ENCODE peak calls at places on chromosomes 16 and 17, in eight cellular contexts. U, Z, Y, W, A, C, S and E are unnamed samples.

GRCh38 chr17:79645022-79645776 is 34.3 kb upstream of the RBFOX3 start:
- DNase-seq in Y (peak), A (no peak), Z (no peak), C (no peak), W (peak), U (no peak), S (no peak), E (peak)

GRCh38 chr17:64148017-64148631 is 18.2 kb upstream of the ERN1 start:
- DNase-seq in U (peak), Z (peak), Y (no peak), W (peak), S (no peak), C (no peak), A (peak), E (no peak)

GRCh38 chr17:63476494-63476856 is 386 bp upstream of the ACE start:
- DNase-seq in U (no peak), Y (no peak), S (no peak), C (peak), W (peak), A (no peak), Z (no peak), E (peak)

GRCh38 chr16:1538804-1539520 is 5.5 kb downstream of the TMEM204 start:
- DNase-seq in S (no peak), W (peak), A (no peak), Y (no peak), U (peak), Z (no peak), C (no peak), E (no peak)

GRCh38 chr16:7513429-7513828 is 180.8 kb downstream of the RBFOX1 start:
- DNase-seq in S (no peak), C (no peak), Z (no peak), U (peak), Y (no peak), A (no peak), W (peak), E (no peak)

GRCh38 chr16:2490190-2491105 is 15.5 kb downstream of the TBC1D24 start:
- DNase-seq in W (no peak), U (no peak), Z (no peak), A (no peak), S (no peak), Y (no peak), C (no peak), E (no peak)

GRCh38 chr17:40448213-40448638 is 5.0 kb downstream of the IGFBP4 start:
- DNase-seq in U (no peak), C (no peak), Y (peak), A (peak), W (no peak), S (no peak), Z (peak), E (no peak)

GRCh38 chr16:73020409-73020884 is 27.5 kb downstream of the ZFHX3 start:
- DNase-seq in U (peak), Y (peak), Z (peak), C (no peak), W (peak), S (peak), A (peak), E (no peak)

GRCh38 chr17:81194941-81195901 is 27.5 kb downstream of the CEP131 start:
- DNase-seq in Z (no peak), C (no peak), U (no peak), A (no peak), S (peak), Y (no peak), W (no peak), E (no peak)

GRCh38 chr17:61075988-61076387 is 323.7 kb upstream of the TBX2 start:
- DNase-seq in U (no peak), A (no peak), C (no peak), S (no peak), W (no peak), Z (no peak), Y (no peak), E (no peak)

GRCh38 chr17:15935891-15936290 is 9.0 kb upstream of the ADORA2B start:
- DNase-seq in W (no peak), U (no peak), S (no peak), Y (no peak), Z (no peak), A (no peak), C (no peak), E (no peak)

GRCh38 chr16:1614226-1615102 is 2.3 kb downstream of the CRAMP1 start:
- DNase-seq in W (peak), Y (peak), A (peak), C (peak), U (no peak), S (peak), Z (no peak), E (no peak)

GRCh38 chr17:73641779-73642580 is 2.3 kb downstream of the SDK2 start:
- DNase-seq in S (no peak), Y (no peak), C (peak), W (peak), A (no peak), Z (no peak), U (no peak), E (no peak)

DNA sequence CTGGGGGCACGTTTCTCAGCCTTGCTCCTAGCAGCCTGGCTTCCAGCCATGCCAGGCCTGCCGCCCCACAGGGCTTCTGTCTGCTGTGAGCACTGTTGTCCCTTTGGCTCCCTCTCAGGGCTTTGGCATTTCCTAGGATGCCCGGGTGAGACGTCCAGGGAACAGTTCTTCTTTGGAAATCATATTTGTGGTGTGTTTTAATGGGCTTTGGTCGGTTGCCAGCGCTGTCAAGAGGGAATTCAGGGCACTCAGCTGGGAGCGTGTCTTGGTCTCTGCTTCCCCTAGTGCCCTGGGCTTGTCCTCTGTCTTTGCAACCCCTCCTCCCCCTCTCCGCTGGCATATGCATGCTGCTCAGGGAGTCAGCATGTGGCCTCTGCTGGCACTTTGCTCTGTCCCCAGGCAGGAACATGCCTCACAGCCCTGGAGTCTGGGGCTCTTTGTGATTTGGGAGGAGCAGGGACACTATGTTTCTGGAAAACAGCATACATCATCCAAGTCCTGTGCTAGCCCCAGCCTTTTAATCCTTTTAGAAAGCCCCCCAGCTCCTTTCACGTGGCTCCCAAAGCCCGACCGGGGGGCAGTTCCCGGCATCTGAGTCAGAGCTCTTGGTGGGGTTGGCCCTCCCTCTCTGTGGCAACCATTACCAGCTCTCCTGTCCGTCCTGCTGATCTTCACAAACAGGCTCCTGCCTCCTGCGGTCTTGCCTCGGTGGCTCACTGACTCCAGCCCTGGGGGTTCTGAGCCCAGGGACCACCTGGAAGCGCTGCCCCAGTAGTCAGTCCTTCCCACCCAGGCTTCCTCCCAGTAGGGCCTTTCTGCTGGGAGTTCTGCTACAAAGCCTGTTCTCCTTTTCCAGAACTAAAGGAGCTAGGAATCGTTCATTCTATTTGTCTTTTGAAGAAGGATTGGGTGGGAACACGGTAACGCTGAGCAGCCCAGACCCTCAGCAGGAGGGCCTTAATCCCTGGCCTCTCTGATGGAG is 26.7 kb downstream of the SAP30BP start:
- DNase-seq in U (peak), S (peak), A (peak), Y (peak), W (peak), Z (peak), C (no peak), E (no peak)
- TF ChIP-seq CTCF in U (no peak), S (no peak), A (no peak), Y (no peak), W (no peak), Z (no peak), C (no peak), E (no peak)

DNA sequence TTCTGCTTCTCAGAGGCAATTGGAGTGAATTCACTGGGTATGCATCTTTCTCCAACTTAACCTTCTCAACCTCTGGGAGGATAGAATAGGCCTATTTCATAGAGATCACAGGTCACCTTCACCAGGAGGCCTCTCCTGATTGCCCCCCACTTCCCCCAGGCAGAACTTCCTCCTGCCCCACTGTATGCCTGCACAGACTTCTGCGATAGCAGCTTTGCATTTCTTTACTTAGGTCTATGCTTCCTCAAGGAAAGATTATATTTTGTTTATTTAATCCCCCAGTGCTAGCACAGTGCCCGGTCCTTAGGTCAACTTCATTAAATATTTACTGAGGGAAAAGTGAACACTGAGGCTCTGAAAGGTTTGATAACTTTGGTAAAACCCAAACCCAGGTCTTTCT is 19.9 kb downstream of the MYO18A start:
- DNase-seq in Y (no peak), W (no peak), Z (no peak), A (no peak), U (no peak), S (no peak), C (no peak), E (no peak)
- TF ChIP-seq CTCF in Y (no peak), W (no peak), Z (no peak), A (no peak), U (no peak), S (no peak), C (no peak), E (no peak)

DNA sequence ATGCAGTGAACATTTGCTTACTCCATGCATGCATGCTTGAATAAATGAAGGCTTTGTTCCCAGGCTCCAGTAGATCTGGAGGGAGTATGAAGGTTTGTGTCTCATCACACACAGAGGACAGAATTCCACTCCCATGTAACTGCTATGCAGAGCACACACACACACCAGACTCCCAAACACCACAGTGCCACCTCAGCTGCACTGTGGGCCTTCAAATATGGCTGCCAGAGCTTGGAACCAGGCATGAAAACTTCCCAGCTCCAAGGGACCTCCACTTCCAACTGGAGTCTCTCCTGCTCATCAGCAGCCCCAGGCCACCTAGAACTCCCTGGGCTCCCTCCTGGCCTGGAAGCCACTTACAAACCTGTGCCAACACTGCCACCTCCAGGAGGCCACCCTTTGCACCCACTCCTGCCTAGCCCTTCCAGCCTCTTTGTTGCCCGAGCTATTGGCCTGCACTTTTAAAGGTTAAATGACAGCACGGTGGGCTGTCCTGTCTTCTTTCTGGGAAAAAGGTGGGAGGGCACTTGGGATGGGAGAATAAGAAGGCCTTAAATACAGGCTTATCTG is 151.2 kb downstream of the ZNF423 start:
- DNase-seq in U (no peak), A (peak), Y (no peak), C (no peak), Z (peak), S (no peak), W (peak), E (no peak)
- TF ChIP-seq CTCF in U (no peak), A (no peak), Y (no peak), C (no peak), Z (peak), S (no peak), W (peak), E (no peak)

DNA sequence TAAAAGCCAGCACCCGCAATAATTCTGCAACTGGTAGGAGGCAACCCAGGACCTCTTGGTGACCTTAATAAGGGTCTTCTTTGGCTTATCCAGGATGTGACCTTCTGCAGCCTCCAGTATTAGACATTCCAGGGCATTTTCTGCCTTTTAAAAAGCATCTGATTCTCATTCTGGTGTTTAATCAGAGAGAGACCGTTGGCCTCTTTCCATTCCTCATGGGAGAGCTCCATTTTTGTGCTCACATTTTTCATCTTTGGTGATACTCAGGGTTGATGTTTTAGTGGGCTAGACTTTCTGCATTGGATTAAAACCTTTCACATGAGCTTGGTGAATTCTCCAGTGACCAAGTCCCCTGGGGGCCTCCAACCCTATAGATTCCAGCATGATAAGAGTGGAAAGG is 150.2 kb upstream of the CACNG5 start:
- DNase-seq in A (no peak), W (peak), Y (no peak), S (no peak), C (no peak), U (no peak), Z (peak), E (no peak)
- TF ChIP-seq CTCF in A (no peak), W (no peak), Y (no peak), S (no peak), C (no peak), U (no peak), Z (no peak), E (no peak)

DNA sequence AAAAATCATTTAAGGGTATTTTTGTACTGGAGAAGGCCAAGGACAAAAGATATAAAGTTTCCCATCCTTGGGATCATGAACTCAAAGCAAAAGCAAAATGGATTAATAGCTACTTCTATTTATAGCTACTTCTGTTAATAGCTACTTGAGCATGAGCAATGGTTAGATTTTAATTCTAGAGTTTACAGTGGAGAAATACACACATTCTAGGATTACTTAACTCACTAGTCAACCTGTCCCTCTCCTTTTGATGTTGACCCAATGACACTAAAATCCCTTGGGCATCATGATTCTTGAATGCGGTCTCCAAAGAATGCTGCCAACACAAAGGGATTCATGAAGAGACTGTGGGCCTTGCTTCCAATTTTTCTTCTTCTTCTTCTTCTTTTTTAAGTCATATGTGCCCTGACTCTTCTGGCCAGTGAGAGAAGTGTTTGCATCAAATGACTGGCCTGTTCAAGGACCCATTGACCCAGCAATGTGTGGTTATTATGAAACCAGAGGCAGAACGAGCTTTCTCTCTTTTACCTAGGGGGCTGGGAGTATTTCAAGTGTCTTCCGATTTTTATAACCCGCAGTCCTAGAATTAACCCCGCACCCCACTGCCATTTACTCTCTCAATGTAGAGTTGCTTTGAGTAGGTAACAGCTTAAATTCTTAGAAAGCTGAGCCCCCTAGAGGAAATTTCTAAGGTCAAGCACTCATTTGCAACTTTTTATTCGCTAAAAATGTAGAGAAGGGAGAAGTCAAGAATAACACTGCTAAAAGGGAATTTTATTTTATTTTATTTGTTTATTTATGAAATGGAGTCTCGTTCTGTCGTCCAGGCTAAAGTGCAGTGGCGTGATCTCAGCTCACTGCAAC is 34.6 kb downstream of the OTOA start:
- DNase-seq in Z (no peak), A (no peak), W (no peak), U (no peak), S (no peak), Y (no peak), C (no peak), E (no peak)
- TF ChIP-seq CTCF in Z (no peak), A (no peak), W (peak), U (no peak), S (no peak), Y (no peak), C (no peak), E (no peak)

DNA sequence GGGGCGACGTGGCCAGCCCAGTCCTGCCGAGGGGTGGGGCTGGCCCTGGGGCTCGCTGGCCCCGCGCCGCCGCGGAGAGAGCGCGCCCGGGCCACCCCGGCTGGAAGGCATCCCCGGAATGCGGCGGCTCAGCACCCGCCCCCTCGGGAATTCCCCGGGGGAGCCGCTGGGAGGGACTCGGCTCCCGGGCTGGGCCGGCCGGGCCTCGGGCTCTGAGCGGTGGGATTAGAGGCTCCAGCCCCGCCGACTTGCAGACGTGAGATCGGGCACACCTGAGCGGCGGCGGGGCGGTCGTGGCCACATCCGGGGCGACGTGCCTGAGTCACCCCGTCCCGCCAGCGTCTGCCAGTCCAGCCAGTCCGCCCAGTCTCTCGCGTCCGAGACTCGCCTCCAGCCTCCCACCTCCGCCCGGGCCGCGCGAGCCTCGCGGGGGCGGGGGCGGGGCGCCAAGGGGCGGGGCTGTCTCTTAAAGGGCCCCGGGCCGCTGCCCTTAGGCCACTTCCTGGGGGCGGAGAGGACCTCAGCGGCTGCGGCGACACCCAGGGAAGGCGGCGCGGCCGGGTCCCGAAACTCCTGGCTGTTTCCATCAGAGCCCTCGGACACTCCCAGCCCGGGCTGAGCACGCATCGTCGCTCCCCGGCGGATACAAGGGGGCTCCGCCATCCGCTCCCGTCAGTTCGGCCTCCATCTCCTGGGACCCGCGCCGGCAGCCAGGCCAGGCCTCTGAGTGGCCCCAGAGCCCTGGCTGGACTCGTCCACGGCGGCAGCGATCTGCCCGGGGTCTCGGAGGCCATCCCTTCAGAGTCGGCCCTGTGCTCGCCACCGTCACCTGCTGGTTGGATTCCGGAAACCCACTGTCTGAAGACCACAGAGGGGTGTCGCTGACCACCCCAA is at the start of gene KCTD11:
- DNase-seq in Y (peak), S (peak), U (peak), Z (peak), W (peak), C (peak), A (peak), E (peak)
- TF ChIP-seq CTCF in Y (peak), S (peak), U (peak), Z (peak), W (peak), C (no peak), A (peak), E (peak)